ENCODE peak calls at places on chromosomes 16 and 17, in four cellular contexts. E is RKO; M is stimulated activated CD8-positive, alpha-beta memory T cell treated with anti-CD3 and anti-CD28 coated beads, Interleukin-7, amount 100 ng/mL, for 1 hour; H is ureter. N is an unnamed sample.

GRCh38 chr17:43411820-43412529 is 13.2 kb downstream of the ARL4D start:
- DNase-seq in H (no peak), M (no peak), E (no peak), N (no peak)

GRCh38 chr16:69366431-69366830 is 14.8 kb upstream of the TMED6 start:
- DNase-seq in M (no peak), E (no peak), H (no peak), N (no peak)

GRCh38 chr16:9500872-9501271 is 409.4 kb downstream of the HAPSTR1 start:
- DNase-seq in E (no peak), H (no peak), M (no peak), N (no peak)

GRCh38 chr17:57311281-57312216 is 55.2 kb downstream of the MSI2 start:
- DNase-seq in M (no peak), E (no peak), H (no peak), N (no peak)

GRCh38 chr17:44389723-44390202 is 314 bp upstream of the ITGA2B start:
- DNase-seq in E (no peak), M (no peak), H (no peak), N (no peak)

GRCh38 chr16:29770250-29770929 is 7.7 kb upstream of the ZG16 start:
- DNase-seq in M (no peak), H (no peak), E (no peak), N (no peak)

GRCh38 chr17:27793168-27793905 is 7.0 kb downstream of the NOS2 start:
- DNase-seq in H (no peak), M (no peak), E (no peak), N (no peak)

GRCh38 chr16:58733248-58733670 is 857 bp downstream of the GOT2 start:
- DNase-seq in M (no peak), H (no peak), E (peak; percentile 31), N (peak; percentile 2)

GRCh38 chr16:10579965-10580918 is at the start of gene EMP2:
- DNase-seq in M (no peak), H (peak; percentile 79), E (peak; percentile 79), N (peak; percentile 52)